ENCODE peak calls at places on chromosomes 5 and 9, in seven cellular contexts. One of them, this sample, is unnamed.

GRCh38 chr9:74721696-74722660 is 165.7 kb downstream of the TRPM6 start:
- DNase-seq in activated T-helper 9 cell treated with anti-CD3 and anti-CD28 coated beads, Interleukin-2, amount 50 U/mL, for 16 hours: no peak
- DNase-seq in iris pigment epithelial cell: no peak
- DNase-seq in cardiac fibroblast: no peak
- DNase-seq in A549: no peak
- DNase-seq in NCI-H187 treated with DMSO at 0.1 percent for 48 hours: no peak
- DNase-seq in HCT116: no peak
- DNase-seq in this sample: no peak

GRCh38 chr9:115522928-115523327 is 405.0 kb upstream of the TNC start:
- DNase-seq in activated T-helper 9 cell treated with anti-CD3 and anti-CD28 coated beads, Interleukin-2, amount 50 U/mL, for 16 hours: no peak
- DNase-seq in iris pigment epithelial cell: no peak
- DNase-seq in cardiac fibroblast: no peak
- DNase-seq in A549: no peak
- DNase-seq in NCI-H187 treated with DMSO at 0.1 percent for 48 hours: no peak
- DNase-seq in HCT116: no peak
- DNase-seq in this sample: no peak

GRCh38 chr5:96809898-96810297 is 2.2 kb upstream of the ERAP1 start:
- DNase-seq in activated T-helper 9 cell treated with anti-CD3 and anti-CD28 coated beads, Interleukin-2, amount 50 U/mL, for 16 hours: no peak
- DNase-seq in iris pigment epithelial cell: no peak
- DNase-seq in cardiac fibroblast: no peak
- DNase-seq in A549: no peak
- DNase-seq in NCI-H187 treated with DMSO at 0.1 percent for 48 hours: no peak
- DNase-seq in HCT116: no peak
- DNase-seq in this sample: no peak

GRCh38 chr9:132990781-132991180 is 12.3 kb downstream of the GFI1B start:
- DNase-seq in activated T-helper 9 cell treated with anti-CD3 and anti-CD28 coated beads, Interleukin-2, amount 50 U/mL, for 16 hours: no peak
- DNase-seq in iris pigment epithelial cell: no peak
- DNase-seq in cardiac fibroblast: no peak
- DNase-seq in A549: no peak
- DNase-seq in NCI-H187 treated with DMSO at 0.1 percent for 48 hours: no peak
- DNase-seq in HCT116: no peak
- DNase-seq in this sample: no peak

GRCh38 chr9:137044502-137045177 is 1.3 kb downstream of the NPDC1 start:
- DNase-seq in activated T-helper 9 cell treated with anti-CD3 and anti-CD28 coated beads, Interleukin-2, amount 50 U/mL, for 16 hours: no peak
- DNase-seq in iris pigment epithelial cell: no peak
- DNase-seq in cardiac fibroblast: no peak
- DNase-seq in A549: no peak
- DNase-seq in NCI-H187 treated with DMSO at 0.1 percent for 48 hours: no peak
- DNase-seq in HCT116: no peak
- DNase-seq in this sample: no peak

GRCh38 chr9:125638239-125638638 is 68.8 kb downstream of the MAPKAP1 start:
- DNase-seq in activated T-helper 9 cell treated with anti-CD3 and anti-CD28 coated beads, Interleukin-2, amount 50 U/mL, for 16 hours: no peak
- DNase-seq in iris pigment epithelial cell: no peak
- DNase-seq in cardiac fibroblast: no peak
- DNase-seq in A549: no peak
- DNase-seq in NCI-H187 treated with DMSO at 0.1 percent for 48 hours: no peak
- DNase-seq in HCT116: no peak
- DNase-seq in this sample: no peak

GRCh38 chr9:93576296-93577044 is at the start of gene PHF2:
- DNase-seq in activated T-helper 9 cell treated with anti-CD3 and anti-CD28 coated beads, Interleukin-2, amount 50 U/mL, for 16 hours: no peak
- DNase-seq in iris pigment epithelial cell: no peak
- DNase-seq in cardiac fibroblast: no peak
- DNase-seq in A549: no peak
- DNase-seq in NCI-H187 treated with DMSO at 0.1 percent for 48 hours: no peak
- DNase-seq in HCT116: no peak
- DNase-seq in this sample: peak

GRCh38 chr9:91245432-91246313 is 116.0 kb downstream of the AUH start:
- DNase-seq in activated T-helper 9 cell treated with anti-CD3 and anti-CD28 coated beads, Interleukin-2, amount 50 U/mL, for 16 hours: no peak
- DNase-seq in iris pigment epithelial cell: peak
- DNase-seq in cardiac fibroblast: peak
- DNase-seq in A549: peak
- DNase-seq in NCI-H187 treated with DMSO at 0.1 percent for 48 hours: no peak
- DNase-seq in HCT116: no peak
- DNase-seq in this sample: no peak

GRCh38 chr5:72288923-72289322 is 31.1 kb downstream of the MRPS27 start:
- DNase-seq in activated T-helper 9 cell treated with anti-CD3 and anti-CD28 coated beads, Interleukin-2, amount 50 U/mL, for 16 hours: no peak
- DNase-seq in iris pigment epithelial cell: no peak
- DNase-seq in cardiac fibroblast: no peak
- DNase-seq in A549: no peak
- DNase-seq in NCI-H187 treated with DMSO at 0.1 percent for 48 hours: no peak
- DNase-seq in HCT116: no peak
- DNase-seq in this sample: no peak

GRCh38 chr9:127422787-127423186 is 1.4 kb upstream of the ZNF79 start:
- DNase-seq in activated T-helper 9 cell treated with anti-CD3 and anti-CD28 coated beads, Interleukin-2, amount 50 U/mL, for 16 hours: no peak
- DNase-seq in iris pigment epithelial cell: no peak
- DNase-seq in cardiac fibroblast: no peak
- DNase-seq in A549: no peak
- DNase-seq in NCI-H187 treated with DMSO at 0.1 percent for 48 hours: no peak
- DNase-seq in HCT116: no peak
- DNase-seq in this sample: no peak

GRCh38 chr9:126147186-126147585 is 179.4 kb upstream of the MVB12B start:
- DNase-seq in activated T-helper 9 cell treated with anti-CD3 and anti-CD28 coated beads, Interleukin-2, amount 50 U/mL, for 16 hours: no peak
- DNase-seq in iris pigment epithelial cell: no peak
- DNase-seq in cardiac fibroblast: no peak
- DNase-seq in A549: no peak
- DNase-seq in NCI-H187 treated with DMSO at 0.1 percent for 48 hours: no peak
- DNase-seq in HCT116: no peak
- DNase-seq in this sample: no peak

GRCh38 chr5:176415240-176416122 is 858 bp downstream of the CLTB start:
- DNase-seq in activated T-helper 9 cell treated with anti-CD3 and anti-CD28 coated beads, Interleukin-2, amount 50 U/mL, for 16 hours: no peak
- DNase-seq in iris pigment epithelial cell: peak
- DNase-seq in cardiac fibroblast: peak
- DNase-seq in A549: peak
- DNase-seq in NCI-H187 treated with DMSO at 0.1 percent for 48 hours: no peak
- DNase-seq in HCT116: no peak
- DNase-seq in this sample: peak

GRCh38 chr9:114718801-114719221 is 36.8 kb upstream of the TEX48 start:
- DNase-seq in activated T-helper 9 cell treated with anti-CD3 and anti-CD28 coated beads, Interleukin-2, amount 50 U/mL, for 16 hours: peak
- DNase-seq in iris pigment epithelial cell: no peak
- DNase-seq in cardiac fibroblast: no peak
- DNase-seq in A549: peak
- DNase-seq in NCI-H187 treated with DMSO at 0.1 percent for 48 hours: no peak
- DNase-seq in HCT116: peak
- DNase-seq in this sample: no peak

GRCh38 chr9:137009938-137010732 is 13.8 kb upstream of the CLIC3 start:
- DNase-seq in activated T-helper 9 cell treated with anti-CD3 and anti-CD28 coated beads, Interleukin-2, amount 50 U/mL, for 16 hours: no peak
- DNase-seq in iris pigment epithelial cell: no peak
- DNase-seq in cardiac fibroblast: no peak
- DNase-seq in A549: no peak
- DNase-seq in NCI-H187 treated with DMSO at 0.1 percent for 48 hours: no peak
- DNase-seq in HCT116: no peak
- DNase-seq in this sample: no peak

GRCh38 chr5:127418378-127418777 is 99.1 kb upstream of the PRRC1 start:
- DNase-seq in activated T-helper 9 cell treated with anti-CD3 and anti-CD28 coated beads, Interleukin-2, amount 50 U/mL, for 16 hours: no peak
- DNase-seq in iris pigment epithelial cell: no peak
- DNase-seq in cardiac fibroblast: no peak
- DNase-seq in A549: no peak
- DNase-seq in NCI-H187 treated with DMSO at 0.1 percent for 48 hours: no peak
- DNase-seq in HCT116: no peak
- DNase-seq in this sample: no peak

GRCh38 chr5:1222147-1222546 is 3.0 kb upstream of the SLC6A18 start:
- DNase-seq in activated T-helper 9 cell treated with anti-CD3 and anti-CD28 coated beads, Interleukin-2, amount 50 U/mL, for 16 hours: no peak
- DNase-seq in iris pigment epithelial cell: no peak
- DNase-seq in cardiac fibroblast: no peak
- DNase-seq in A549: no peak
- DNase-seq in NCI-H187 treated with DMSO at 0.1 percent for 48 hours: no peak
- DNase-seq in HCT116: no peak
- DNase-seq in this sample: no peak

GRCh38 chr5:40429258-40430111 is 250.2 kb upstream of the PTGER4 start:
- DNase-seq in activated T-helper 9 cell treated with anti-CD3 and anti-CD28 coated beads, Interleukin-2, amount 50 U/mL, for 16 hours: no peak
- DNase-seq in iris pigment epithelial cell: peak
- DNase-seq in cardiac fibroblast: peak
- DNase-seq in A549: no peak
- DNase-seq in NCI-H187 treated with DMSO at 0.1 percent for 48 hours: no peak
- DNase-seq in HCT116: no peak
- DNase-seq in this sample: peak

GRCh38 chr9:116144038-116144437 is 9.6 kb upstream of the PAPPA start:
- DNase-seq in activated T-helper 9 cell treated with anti-CD3 and anti-CD28 coated beads, Interleukin-2, amount 50 U/mL, for 16 hours: no peak
- DNase-seq in iris pigment epithelial cell: peak
- DNase-seq in cardiac fibroblast: peak
- DNase-seq in A549: peak
- DNase-seq in NCI-H187 treated with DMSO at 0.1 percent for 48 hours: no peak
- DNase-seq in HCT116: no peak
- DNase-seq in this sample: no peak

GRCh38 chr5:78819166-78819565 is 165.9 kb downstream of the ARSB start:
- DNase-seq in activated T-helper 9 cell treated with anti-CD3 and anti-CD28 coated beads, Interleukin-2, amount 50 U/mL, for 16 hours: no peak
- DNase-seq in iris pigment epithelial cell: no peak
- DNase-seq in cardiac fibroblast: no peak
- DNase-seq in A549: no peak
- DNase-seq in NCI-H187 treated with DMSO at 0.1 percent for 48 hours: no peak
- DNase-seq in HCT116: no peak
- DNase-seq in this sample: no peak

GRCh38 chr5:59133801-59134261 is 551.0 kb downstream of the RAB3C start:
- DNase-seq in activated T-helper 9 cell treated with anti-CD3 and anti-CD28 coated beads, Interleukin-2, amount 50 U/mL, for 16 hours: no peak
- DNase-seq in iris pigment epithelial cell: peak
- DNase-seq in cardiac fibroblast: peak
- DNase-seq in A549: peak
- DNase-seq in NCI-H187 treated with DMSO at 0.1 percent for 48 hours: no peak
- DNase-seq in HCT116: no peak
- DNase-seq in this sample: peak

This sample was measured in A673.